ENCODE peak calls at places on chromosomes 2 and 18, in six cellular contexts. S, X, C, H, A and R are unnamed samples.

GRCh38 chr2:197575987-197576386 is 60.1 kb downstream of the MOB4 start:
- DNase-seq in A (no peak), C (no peak), H (no peak), X (no peak), S (no peak), R (no peak)

GRCh38 chr2:219658447-219658846 is 31.0 kb downstream of the SLC4A3 start:
- DNase-seq in A (no peak), S (no peak), X (no peak), C (no peak), H (no peak), R (no peak)

GRCh38 chr18:596288-596881 is 403 bp upstream of the CLUL1 start:
- DNase-seq in C (no peak), S (no peak), A (no peak), H (no peak), X (no peak), R (peak; percentile 8)

GRCh38 chr2:188303363-188304031 is 11.8 kb downstream of the GULP1 start:
- DNase-seq in X (no peak), C (no peak), A (no peak), H (no peak), S (no peak), R (no peak)

GRCh38 chr2:166147883-166148282 is 20.1 kb upstream of the SCN1A start:
- DNase-seq in S (no peak), X (no peak), C (no peak), H (no peak), A (no peak), R (no peak)

GRCh38 chr2:120546077-120546864 is 189.4 kb upstream of the GLI2 start:
- DNase-seq in C (peak; percentile 63), S (no peak), H (no peak), A (peak; percentile 91), X (no peak), R (no peak)

GRCh38 chr18:63664571-63664970 is 2.9 kb upstream of the SERPINB3 start:
- DNase-seq in X (no peak), S (no peak), C (no peak), A (no peak), H (no peak), R (no peak)

GRCh38 chr2:118223487-118224136 is 135.3 kb downstream of the INSIG2 start:
- DNase-seq in S (no peak), H (no peak), X (no peak), A (no peak), C (no peak), R (no peak)

GRCh38 chr2:28693223-28693622 is 58.4 kb upstream of the PPP1CB start:
- DNase-seq in C (no peak), X (no peak), S (no peak), A (no peak), H (no peak), R (no peak)

GRCh38 chr2:219455635-219456034 is 21.0 kb downstream of the SPEG start:
- DNase-seq in X (no peak), S (no peak), A (no peak), C (no peak), H (no peak), R (no peak)

GRCh38 chr2:219452361-219453317 is 18.0 kb downstream of the SPEG start:
- DNase-seq in S (no peak), X (peak; percentile 64), C (no peak), A (peak; percentile 96), H (no peak), R (no peak)

GRCh38 chr2:234406085-234406484 is 90.8 kb downstream of the ARL4C start:
- DNase-seq in A (no peak), H (no peak), S (no peak), C (no peak), X (no peak), R (no peak)

GRCh38 chr2:80378-80777 is 34.1 kb upstream of the FAM110C start:
- DNase-seq in C (no peak), H (no peak), X (no peak), S (no peak), A (no peak), R (no peak)

GRCh38 chr18:6269933-6270332 is 144.8 kb downstream of the L3MBTL4 start:
- DNase-seq in A (no peak), C (no peak), S (no peak), X (no peak), H (no peak), R (no peak)

GRCh38 chr2:221501210-221501882 is 70.8 kb downstream of the EPHA4 start:
- DNase-seq in X (no peak), H (no peak), A (no peak), C (no peak), S (no peak), R (peak; percentile 23)

GRCh38 chr2:42754021-42754775 is 9.7 kb downstream of the OXER1 start:
- DNase-seq in H (peak; percentile 76), A (no peak), S (no peak), X (no peak), C (no peak), R (peak; percentile 89)

GRCh38 chr2:26017464-26018183 is 16.3 kb upstream of the RAB10 start:
- DNase-seq in H (no peak), A (no peak), C (no peak), S (no peak), X (no peak), R (no peak)

GRCh38 chr2:114729025-114729424 is 286.6 kb downstream of the DPP10 start:
- DNase-seq in C (no peak), A (no peak), S (no peak), H (no peak), X (no peak), R (no peak)

GRCh38 chr2:159760321-159760720 is 37.7 kb downstream of the CD302 start:
- DNase-seq in X (no peak), C (no peak), H (no peak), A (no peak), S (no peak), R (no peak)

GRCh38 chr2:223416826-223417610 is 185.1 kb downstream of the SCG2 start:
- DNase-seq in S (no peak), C (peak; percentile 15), X (no peak), A (no peak), H (no peak), R (no peak)

GRCh38 chr2:115036818-115037217 is 594.4 kb downstream of the DPP10 start:
- DNase-seq in S (no peak), A (no peak), H (no peak), X (no peak), C (no peak), R (no peak)

GRCh38 chr2:205198130-205198505 is 484.2 kb upstream of the NRP2 start:
- DNase-seq in H (no peak), X (peak; percentile 62), C (peak; percentile 33), S (no peak), A (no peak), R (no peak)

GRCh38 chr2:168525020-168525419 is 68.9 kb downstream of the CERS6 start:
- DNase-seq in A (no peak), H (no peak), X (no peak), C (no peak), S (no peak), R (no peak)

GRCh38 chr2:240929364-240930095 is 23.4 kb downstream of the CROCC2 start:
- DNase-seq in C (no peak), S (no peak), H (no peak), X (no peak), A (peak; percentile 55), R (no peak)

GRCh38 chr2:3754280-3754679 is 50.9 kb downstream of the DCDC2C start:
- DNase-seq in X (no peak), S (no peak), H (no peak), A (no peak), C (no peak), R (no peak)

GRCh38 chr2:225113356-225114015 is 71.2 kb upstream of the DOCK10 start:
- DNase-seq in H (no peak), C (no peak), S (no peak), A (no peak), X (no peak), R (no peak)

GRCh38 chr18:21243041-21243431 is 1.0 kb downstream of the GREB1L start:
- DNase-seq in C (no peak), S (no peak), H (no peak), X (peak; percentile 4), A (no peak), R (no peak)

GRCh38 chr2:163884416-163884815 is 148.6 kb upstream of the FIGN start:
- DNase-seq in S (no peak), H (no peak), A (peak; percentile 45), X (no peak), C (no peak), R (no peak)

DNA sequence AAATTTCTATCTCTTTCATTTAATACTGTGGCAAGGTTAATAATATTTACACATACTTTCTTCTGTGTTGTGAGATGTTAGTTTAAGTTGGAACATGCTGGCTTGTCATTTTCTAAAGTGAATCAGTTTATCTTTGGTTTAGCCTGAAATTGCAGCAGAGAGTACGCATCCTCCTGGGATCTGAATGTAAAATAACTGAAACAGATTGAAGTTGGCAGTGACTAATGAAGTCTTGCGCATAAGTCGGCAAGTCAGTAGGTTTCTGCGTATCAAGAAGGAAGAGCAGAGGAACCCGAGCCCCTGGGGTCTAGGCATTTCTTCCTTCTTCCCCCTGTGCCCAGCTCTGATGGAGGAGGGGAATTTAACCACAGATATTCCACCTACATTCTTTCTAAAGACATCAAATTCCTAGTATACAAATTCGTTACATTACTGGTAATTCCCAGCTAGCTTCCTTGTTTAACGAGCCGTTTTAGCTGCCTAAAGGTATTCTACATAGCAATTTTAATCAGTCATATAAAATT is 392.1 kb upstream of the RAB12 start:
- DNase-seq in X (no peak), H (no peak), C (no peak), A (no peak), S (no peak), R (no peak)
- H3K4me3 ChIP-seq in X (no peak overlapping the region), H (no peak overlapping the region), C (no peak overlapping the region), A (no peak overlapping the region), S (no peak overlapping the region), R (no peak overlapping the region)

GRCh38 chr18:37318360-37319037 is 247.1 kb downstream of the CELF4 start:
- DNase-seq in X (no peak), A (no peak), H (no peak), S (no peak), C (no peak), R (no peak)

GRCh38 chr18:37317486-37317885 is 248.1 kb downstream of the CELF4 start:
- DNase-seq in X (no peak), S (no peak), H (no peak), C (no peak), A (no peak), R (peak; percentile 63)

GRCh38 chr18:37314534-37314933 is 251.1 kb downstream of the CELF4 start:
- DNase-seq in H (no peak), A (no peak), X (no peak), S (no peak), C (no peak), R (no peak)

GRCh38 chr18:37315935-37316334 is 249.7 kb downstream of the CELF4 start:
- DNase-seq in H (no peak), A (no peak), C (no peak), X (no peak), S (no peak), R (no peak)

GRCh38 chr18:37316468-37316867 is 249.1 kb downstream of the CELF4 start:
- DNase-seq in C (no peak), H (no peak), X (no peak), A (no peak), S (no peak), R (no peak)
- H3K4me3 ChIP-seq in C (no peak overlapping the region), H (no peak overlapping the region), X (no peak overlapping the region), A (no peak overlapping the region), S (no peak overlapping the region), R (no peak overlapping the region)

GRCh38 chr2:105794926-105795574 is 50.3 kb downstream of the NCK2 start:
- DNase-seq in C (no peak), S (no peak), H (no peak), A (no peak), X (no peak), R (no peak)
- H3K4me3 ChIP-seq in C (peak overlapping the region; percentile 26), S (peak overlapping the region; percentile 14), H (peak overlapping the region; percentile 12), A (no peak overlapping the region), X (no peak overlapping the region), R (no peak overlapping the region)

GRCh38 chr18:59142274-59142673 is 2.6 kb downstream of the SEC11C start:
- DNase-seq in H (peak; percentile 44), X (no peak), C (no peak), A (no peak), S (no peak), R (no peak)
- H3K4me3 ChIP-seq in H (peak overlapping the region; percentile 93), X (no peak overlapping the region), C (no peak overlapping the region), A (no peak overlapping the region), S (no peak overlapping the region), R (no peak overlapping the region)